ENCODE peak calls at places on chromosomes 11 and 22, in six cellular contexts. Y is PC-3; J is CD4-positive, CD25-positive, alpha-beta regulatory T cell; R is uterus; Q is Peyer's patch; G is HCT116. S is an unnamed sample.

GRCh38 chr11:68012843-68013610 is 2.9 kb downstream of the ALDH3B1 start:
- DNase-seq in J (no peak), Y (peak; percentile 99), R (no peak), G (peak; percentile 80), Q (no peak), S (no peak)

GRCh38 chr22:40436460-40437431 is 66.4 kb downstream of the SGSM3 start:
- DNase-seq in G (peak; percentile 53), J (peak; percentile 84), Y (peak; percentile 66), Q (peak; percentile 58), R (peak; percentile 43), S (no peak)

GRCh38 chr11:109747839-109748238 is 325.8 kb downstream of the C11orf87 start:
- DNase-seq in J (no peak), R (no peak), G (no peak), Y (peak; percentile 45), Q (no peak), S (no peak)

GRCh38 chr11:45647786-45648185 is 17.6 kb downstream of the CHST1 start:
- DNase-seq in Q (no peak), J (no peak), G (no peak), R (no peak), Y (no peak), S (no peak)

GRCh38 chr11:126231725-126232459 is 20.3 kb downstream of the FAM118B start:
- DNase-seq in G (no peak), Y (peak; percentile 59), Q (no peak), R (no peak), J (no peak), S (no peak)

GRCh38 chr22:46830841-46831240 is 68.4 kb downstream of the TBC1D22A start:
- DNase-seq in R (no peak), Y (peak; percentile 35), J (no peak), G (no peak), Q (no peak), S (no peak)

GRCh38 chr11:34654491-34655334 is 33.8 kb downstream of the EHF start:
- DNase-seq in Y (peak; percentile 97), R (no peak), J (no peak), Q (no peak), G (peak; percentile 81), S (no peak)

GRCh38 chr11:9716275-9717039 is 52.6 kb downstream of the SWAP70 start:
- DNase-seq in G (no peak), J (peak; percentile 35), R (no peak), Q (no peak), Y (peak; percentile 63), S (no peak)

GRCh38 chr11:15989685-15990084 is 366.7 kb downstream of the SOX6 start:
- DNase-seq in Q (no peak), Y (no peak), G (no peak), R (no peak), J (no peak), S (no peak)

GRCh38 chr11:72569966-72570892 is 104.0 kb downstream of the PDE2A start:
- DNase-seq in Y (peak; percentile 93), Q (peak; percentile 29), R (no peak), J (peak; percentile 35), G (no peak), S (no peak)

GRCh38 chr11:66877585-66877984 is 20.7 kb downstream of the LRFN4 start:
- DNase-seq in J (no peak), R (no peak), G (no peak), Y (no peak), Q (no peak), S (no peak)

GRCh38 chr11:108620958-108621772 is 27.6 kb upstream of the EXPH5 start:
- DNase-seq in J (no peak), Q (no peak), Y (peak; percentile 95), R (no peak), G (no peak), S (no peak)

GRCh38 chr22:31577711-31578110 is 81.4 kb downstream of the SFI1 start:
- DNase-seq in Y (no peak), Q (no peak), R (no peak), G (no peak), J (no peak), S (no peak)

GRCh38 chr22:19629720-19630419 is 84.4 kb upstream of the SEPTIN5 start:
- DNase-seq in J (peak; percentile 91), G (peak; percentile 68), R (peak; percentile 72), Q (peak; percentile 93), Y (peak; percentile 78), S (peak; percentile 80)

GRCh38 chr11:128021304-128022006 is 565.9 kb downstream of the ETS1 start:
- DNase-seq in Y (no peak), G (no peak), J (no peak), Q (no peak), R (no peak), S (no peak)

GRCh38 chr11:93517611-93518010 is 25.6 kb downstream of the SMCO4 start:
- DNase-seq in Q (no peak), Y (no peak), R (no peak), G (no peak), J (no peak), S (no peak)

GRCh38 chr11:86592659-86593451 is 79.6 kb downstream of the ME3 start:
- DNase-seq in Y (peak; percentile 96), J (peak; percentile 90), G (peak; percentile 87), R (peak; percentile 26), Q (peak; percentile 92), S (no peak)

GRCh38 chr11:84130646-84131427 is 844.7 kb upstream of the CCDC90B start:
- DNase-seq in Q (no peak), G (no peak), Y (no peak), J (no peak), R (no peak), S (no peak)

GRCh38 chr11:84089072-84090057 is 803.2 kb upstream of the CCDC90B start:
- DNase-seq in Q (no peak), R (no peak), J (no peak), Y (no peak), G (no peak), S (no peak)

GRCh38 chr11:78694152-78694551 is 119.5 kb upstream of the NARS2 start:
- DNase-seq in G (no peak), Y (no peak), Q (no peak), R (no peak), J (no peak), S (no peak)

GRCh38 chr11:70186420-70186819 is 16.7 kb upstream of the FADD start:
- DNase-seq in R (no peak), Y (no peak), Q (no peak), J (no peak), G (no peak), S (no peak)

GRCh38 chr11:67033661-67034166 is 10.8 kb downstream of the SYT12 start:
- DNase-seq in J (no peak), Y (peak; percentile 35), G (no peak), Q (no peak), R (peak; percentile 69), S (no peak)

GRCh38 chr11:1749020-1749758 is 1.2 kb downstream of the IFITM10 start:
- DNase-seq in R (no peak), G (no peak), Y (no peak), J (no peak), Q (no peak), S (no peak)

GRCh38 chr11:112085822-112086421 is 634 bp downstream of the TIMM8B start:
- DNase-seq in J (peak; percentile 64), Y (peak; percentile 25), R (no peak), G (no peak), Q (no peak), S (no peak)

GRCh38 chr22:18983120-18983651 is 47.1 kb upstream of the PRODH start:
- DNase-seq in J (no peak), Y (no peak), G (no peak), Q (peak; percentile 32), R (no peak), S (peak; percentile 42)

GRCh38 chr22:47199261-47199948 is 437.0 kb downstream of the TBC1D22A start:
- DNase-seq in Q (no peak), G (no peak), Y (no peak), R (no peak), J (no peak), S (peak; percentile 59)

GRCh38 chr22:38246692-38247091 is 26.1 kb downstream of the TMEM184B start:
- DNase-seq in R (peak; percentile 72), G (no peak), Q (no peak), Y (no peak), J (no peak), S (no peak)

GRCh38 chr22:32175751-32176644 is 16.9 kb upstream of the C22orf42 start:
- DNase-seq in R (no peak), Q (no peak), Y (no peak), G (no peak), J (no peak), S (no peak)

GRCh38 chr11:47870404-47870803 is 22.3 kb upstream of the NUP160 start:
- DNase-seq in R (no peak), Q (no peak), G (no peak), Y (no peak), J (no peak), S (no peak)
- H3K27ac ChIP-seq in R (no peak overlapping the region), Q (no peak overlapping the region), G (no peak overlapping the region), Y (no peak overlapping the region), J (no peak overlapping the region), S (no peak overlapping the region)

GRCh38 chr22:43066844-43067385 is 22.3 kb downstream of the TTLL1 start:
- DNase-seq in G (peak; percentile 47), Y (peak; percentile 75), Q (no peak), J (no peak), R (no peak), S (no peak)
- H3K4me3 ChIP-seq in G (no peak overlapping the region), Y (peak overlapping the region; percentile 41), Q (no peak overlapping the region), J (no peak overlapping the region), R (no peak overlapping the region), S (no peak overlapping the region)

GRCh38 chr11:8207080-8208000 is 38.5 kb upstream of the RIC3 start:
- DNase-seq in G (no peak), J (no peak), R (no peak), Y (no peak), Q (no peak), S (no peak)
- H3K27ac ChIP-seq in G (no peak overlapping the region), J (no peak overlapping the region), R (no peak overlapping the region), Y (no peak overlapping the region), Q (peak overlapping the region; percentile 68), S (no peak overlapping the region)

GRCh38 chr11:64763804-64764611 is 4.2 kb upstream of the PYGM start:
- DNase-seq in G (no peak), R (no peak), Q (peak; percentile 89), J (peak; percentile 88), Y (no peak), S (no peak)

GRCh38 chr11:64760759-64761417 is 1.1 kb upstream of the PYGM start:
- DNase-seq in Y (no peak), G (no peak), Q (peak; percentile 30), J (peak; percentile 80), R (no peak), S (peak; percentile 55)

GRCh38 chr11:64764753-64765152 is 5.0 kb upstream of the PYGM start:
- DNase-seq in Y (no peak), J (no peak), R (no peak), Q (peak; percentile 41), G (no peak), S (peak; percentile 37)

GRCh38 chr11:64762916-64763803 is 3.4 kb upstream of the PYGM start:
- DNase-seq in Y (no peak), Q (peak; percentile 76), G (no peak), J (peak; percentile 66), R (peak; percentile 20), S (no peak)

DNA sequence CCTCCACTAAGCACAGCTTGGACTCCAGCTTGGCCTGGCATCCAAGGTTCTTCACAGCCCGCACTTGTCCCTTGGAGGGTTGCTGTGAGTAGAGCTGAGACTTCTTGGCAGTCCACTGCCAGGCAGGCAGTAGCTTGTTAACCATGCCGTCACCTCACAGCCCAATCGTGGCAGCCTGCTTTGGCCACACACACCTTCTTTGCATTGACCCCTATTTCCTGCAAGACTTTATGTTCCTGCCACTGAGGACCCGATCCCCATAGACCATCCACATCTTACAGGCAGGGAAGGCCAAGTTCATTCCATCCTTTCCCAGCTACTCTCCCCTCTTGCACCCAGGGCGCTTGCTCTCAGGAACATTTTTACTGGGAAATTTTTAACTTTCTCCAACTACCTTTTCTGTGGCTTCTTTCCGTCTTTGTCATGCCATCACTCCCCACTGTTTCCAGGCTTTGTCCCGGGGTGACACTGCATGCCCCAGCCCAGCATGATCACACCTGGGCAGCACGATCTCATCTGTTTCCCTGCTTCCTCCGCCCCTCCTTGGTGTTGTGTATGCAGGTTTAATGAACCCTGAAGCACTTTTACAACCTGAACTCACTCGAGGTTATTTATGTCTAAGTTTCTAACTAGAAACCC is 2.6 kb upstream of the PYGM start:
- DNase-seq in R (no peak), Q (peak; percentile 52), G (no peak), Y (peak; percentile 28), J (no peak), S (no peak)
- H3K4me3 ChIP-seq in R (no peak overlapping the region), Q (no peak overlapping the region), G (no peak overlapping the region), Y (no peak overlapping the region), J (peak overlapping the region; percentile 7), S (no peak overlapping the region)